ENCODE peak calls at places on chromosomes 11 and 22, in five cellular contexts. N is mesendoderm, V is mesenchymal stem cell, H is fibroblast of lung, D is GM12878. I is an unnamed sample.

GRCh38 chr11:102456381-102456780 is 3.8 kb upstream of the TMEM123 start:
- DNase-seq in N (no peak), V (no peak), H (peak; percentile 80), D (no peak), I (no peak)

GRCh38 chr22:17120281-17120680 is 879 bp downstream of the TMEM121B start:
- DNase-seq in N (peak; percentile 90), V (peak; percentile 42), H (peak; percentile 24), D (no peak), I (peak; percentile 55)

GRCh38 chr11:71447791-71448256 is 369 bp downstream of the DHCR7 start:
- DNase-seq in N (peak; percentile 75), V (peak; percentile 56), H (no peak), D (no peak), I (peak; percentile 48)

GRCh38 chr11:1435820-1436467 is 46.2 kb downstream of the BRSK2 start:
- DNase-seq in N (peak; percentile 30), V (no peak), H (no peak), D (no peak), I (no peak)

GRCh38 chr11:130798801-130799200 is 117.5 kb downstream of the SNX19 start:
- DNase-seq in N (no peak), V (no peak), H (no peak), D (no peak), I (no peak)

GRCh38 chr22:26658671-26659478 is 1.5 kb downstream of the MIAT start:
- DNase-seq in N (peak; percentile 99), V (peak; percentile 92), H (peak; percentile 87), D (no peak), I (peak; percentile 89)

GRCh38 chr11:101127348-101127698 is 2.3 kb downstream of the PGR start:
- DNase-seq in N (peak; percentile 49), V (no peak), H (peak; percentile 6), D (no peak), I (no peak)

GRCh38 chr11:125110506-125110905 is 920 bp downstream of the TMEM218 start:
- DNase-seq in N (peak; percentile 88), V (peak; percentile 18), H (no peak), D (no peak), I (no peak)

GRCh38 chr22:40348025-40348658 is 1.8 kb downstream of the ADSL start:
- DNase-seq in N (peak; percentile 66), V (peak; percentile 68), H (peak; percentile 69), D (no peak), I (peak; percentile 64)

GRCh38 chr11:61833926-61834277 is 5.8 kb downstream of the FADS2 start:
- DNase-seq in N (peak; percentile 57), V (no peak), H (no peak), D (no peak), I (peak; percentile 26)

GRCh38 chr11:115911656-115912055 is 407.4 kb upstream of the CADM1 start:
- DNase-seq in N (no peak), V (no peak), H (no peak), D (no peak), I (no peak)

GRCh38 chr11:17581036-17581731 is 34.1 kb downstream of the OTOG start:
- DNase-seq in N (no peak), V (no peak), H (no peak), D (no peak), I (no peak)

GRCh38 chr11:71060358-71060757 is 192.0 kb downstream of the SHANK2 start:
- DNase-seq in N (no peak), V (no peak), H (no peak), D (no peak), I (no peak)

GRCh38 chr11:79040348-79040747 is 400.5 kb downstream of the TENM4 start:
- DNase-seq in N (no peak), V (peak; percentile 13), H (peak; percentile 84), D (no peak), I (no peak)

GRCh38 chr11:76161261-76161961 is 44.9 kb downstream of the WNT11 start:
- DNase-seq in N (no peak), V (no peak), H (no peak), D (no peak), I (no peak)

DNA sequence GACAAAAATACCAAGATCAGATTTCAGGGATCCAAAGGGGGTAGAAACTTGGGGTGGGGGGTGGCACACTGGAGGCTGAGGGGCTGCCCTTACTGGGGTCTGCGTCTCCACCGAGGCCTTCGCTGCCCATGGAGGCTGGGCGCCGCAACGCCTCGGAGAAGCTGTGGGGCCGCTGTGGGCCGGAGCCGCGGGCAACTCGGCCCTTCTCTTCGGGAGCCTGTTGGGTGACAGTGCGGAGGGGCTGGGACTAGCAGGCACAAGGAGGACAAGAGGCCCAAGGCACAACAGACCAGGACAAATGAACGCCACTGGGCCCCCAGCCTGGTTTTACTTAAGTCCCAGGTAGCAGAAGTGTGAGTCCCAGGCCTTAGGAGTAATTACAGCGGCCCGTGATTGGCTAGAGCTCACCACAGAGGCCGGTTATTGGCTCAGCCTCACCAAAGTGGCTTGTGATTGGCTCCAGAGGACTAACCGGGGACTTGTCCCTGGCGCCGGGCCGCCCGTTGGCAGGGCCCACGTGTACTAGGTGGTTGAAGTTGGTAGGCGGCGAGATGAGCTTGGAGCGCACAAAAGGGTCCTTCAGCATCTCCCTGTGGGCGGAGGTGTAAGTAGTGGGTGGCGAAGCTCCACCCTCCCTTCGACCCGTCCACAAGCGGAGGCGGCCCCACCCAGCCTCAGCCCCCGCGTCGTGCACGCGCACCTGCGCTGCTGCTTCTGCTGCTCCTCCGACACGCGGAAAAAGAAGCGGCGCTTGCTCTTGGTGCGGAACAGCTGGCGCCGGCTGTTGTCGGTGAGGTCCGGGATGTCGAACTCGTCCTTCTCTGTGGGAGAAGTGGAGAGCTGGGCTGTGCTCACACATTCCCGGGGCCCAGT is 16.5 kb upstream of the MEN1 start:
- DNase-seq in N (no peak), V (no peak), H (no peak), D (no peak), I (no peak)
- H3K9ac ChIP-seq in N (no peak overlapping the region), V (no peak overlapping the region), H (no peak overlapping the region), D (no peak overlapping the region), I (no peak overlapping the region)

GRCh38 chr22:30325065-30325720 is 1.5 kb downstream of the TBC1D10A start:
- DNase-seq in N (peak; percentile 32), V (peak; percentile 98), H (peak; percentile 74), D (no peak), I (no peak)
- H3K9ac ChIP-seq in N (no peak overlapping the region), V (peak overlapping the region; percentile 90), H (no peak overlapping the region), D (peak overlapping the region; percentile 63), I (peak overlapping the region; percentile 86)

DNA sequence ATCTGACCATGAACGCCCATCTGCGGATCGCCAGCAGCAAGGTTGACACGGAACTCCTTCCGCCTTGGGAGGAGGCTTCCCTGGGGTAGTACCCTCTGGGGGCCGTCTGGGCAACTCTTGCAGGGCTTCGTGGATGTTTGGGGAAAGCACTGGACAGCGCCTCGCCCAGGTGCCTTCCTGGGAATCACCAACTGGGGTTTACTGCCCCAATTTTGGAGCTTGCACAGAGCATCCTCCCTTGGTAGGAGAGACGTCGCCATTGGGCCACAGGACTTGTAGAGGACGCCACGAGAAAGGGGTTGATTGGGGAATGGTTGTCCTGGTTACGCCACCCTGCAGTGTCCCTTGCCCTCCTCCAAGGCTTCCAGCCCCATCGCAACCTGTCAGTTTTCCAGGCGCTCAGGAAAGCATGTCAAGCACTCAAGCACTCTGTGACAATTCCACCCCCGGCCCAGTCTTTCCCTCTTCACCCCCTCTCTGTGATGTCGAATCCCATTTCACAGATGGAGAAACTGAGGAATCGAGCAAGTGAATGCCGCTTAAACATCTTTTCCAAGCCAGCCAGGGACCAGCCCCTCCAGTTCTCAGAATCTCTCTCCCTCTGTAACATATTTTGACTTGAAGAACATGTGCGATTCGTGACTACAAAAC is 893 bp upstream of the PRDM11 start:
- DNase-seq in N (peak; percentile 92), V (peak; percentile 46), H (peak; percentile 54), D (no peak), I (no peak)
- H3K9ac ChIP-seq in N (peak overlapping the region; percentile 67), V (peak overlapping the region; percentile 96), H (no peak overlapping the region), D (no peak overlapping the region), I (peak overlapping the region; percentile 84)

DNA sequence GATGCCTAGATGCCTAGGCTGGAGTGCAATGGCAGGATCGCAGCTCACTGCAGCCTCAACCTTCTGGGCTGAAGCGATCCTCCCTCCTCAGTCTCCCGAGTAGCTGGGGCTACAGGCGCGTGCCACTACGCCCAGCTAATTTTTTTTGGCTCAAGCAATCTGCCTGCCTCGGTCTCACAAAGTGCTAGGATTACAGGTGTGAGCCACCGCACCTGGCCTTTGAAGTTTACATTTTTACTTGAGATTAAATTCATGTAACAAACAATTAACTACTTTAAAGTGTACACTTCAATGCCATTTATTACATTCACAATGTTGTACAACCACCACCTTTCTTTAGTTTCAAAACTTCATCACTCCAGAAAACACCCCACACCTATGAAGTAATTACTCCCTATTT is 3.5 kb upstream of the FOSL1 start:
- DNase-seq in N (no peak), V (no peak), H (no peak), D (no peak), I (no peak)
- H3K9ac ChIP-seq in N (no peak overlapping the region), V (peak overlapping the region; percentile 78), H (no peak overlapping the region), D (no peak overlapping the region), I (no peak overlapping the region)

DNA sequence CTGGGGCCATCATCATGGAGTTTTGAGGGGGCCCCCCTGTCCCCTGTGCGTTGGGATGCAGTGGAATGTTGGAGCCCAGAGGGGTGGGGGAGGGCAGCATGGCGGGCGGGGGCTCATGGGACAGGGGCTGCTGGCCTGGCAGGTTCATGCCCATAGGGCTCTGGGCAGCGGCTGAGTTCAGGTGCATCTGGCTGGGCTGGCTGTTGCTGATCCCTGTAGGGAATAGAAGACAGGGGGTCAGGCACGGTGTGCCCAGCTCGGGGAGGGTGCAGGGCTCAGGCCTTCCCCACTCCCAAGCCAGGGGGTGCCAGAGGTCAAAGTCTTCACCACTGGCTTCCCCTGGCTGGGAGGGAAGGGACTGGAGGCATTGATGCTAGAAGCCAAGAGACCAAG is 15.6 kb downstream of the CXCR5 start:
- DNase-seq in N (no peak), V (no peak), H (no peak), D (no peak), I (no peak)
- H3K9ac ChIP-seq in N (no peak overlapping the region), V (no peak overlapping the region), H (no peak overlapping the region), D (no peak overlapping the region), I (no peak overlapping the region)

DNA sequence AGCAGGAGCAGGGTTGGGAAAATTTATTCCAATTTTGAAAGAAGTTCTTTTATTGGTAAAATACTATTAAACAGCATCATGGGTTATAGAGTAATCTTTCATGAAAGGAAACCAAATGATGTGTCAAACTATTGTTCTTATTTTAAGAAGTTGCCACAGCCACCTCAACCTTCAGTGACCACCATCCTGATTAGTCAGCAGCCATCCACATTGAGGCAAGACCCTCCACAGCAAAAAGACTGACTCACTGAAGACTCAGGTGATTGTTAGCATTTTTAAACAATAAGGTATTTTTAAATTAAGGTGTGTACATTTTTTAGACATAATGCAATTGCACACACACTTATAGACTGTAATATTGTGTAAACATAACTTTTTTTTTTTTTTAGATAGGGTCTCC is 3.7 kb upstream of the HEPHL1 start:
- DNase-seq in N (no peak), V (no peak), H (no peak), D (no peak), I (no peak)
- H3K9ac ChIP-seq in N (no peak overlapping the region), V (no peak overlapping the region), H (no peak overlapping the region), D (no peak overlapping the region), I (no peak overlapping the region)

GRCh38 chr22:30195245-30196140 is 51.1 kb downstream of the LIF start:
- DNase-seq in N (no peak), V (peak; percentile 100), H (peak; percentile 25), D (no peak), I (no peak)

GRCh38 chr22:30196867-30197336 is 49.7 kb downstream of the LIF start:
- DNase-seq in N (no peak), V (no peak), H (no peak), D (no peak), I (no peak)

GRCh38 chr22:30198152-30198845 is 48.3 kb downstream of the LIF start:
- DNase-seq in N (no peak), V (peak; percentile 40), H (peak; percentile 17), D (no peak), I (peak; percentile 0)

GRCh38 chr22:30197389-30197788 is 49.2 kb downstream of the LIF start:
- DNase-seq in N (no peak), V (no peak), H (no peak), D (no peak), I (no peak)

GRCh38 chr22:30196141-30196866 is 50.3 kb downstream of the LIF start:
- DNase-seq in N (peak; percentile 99), V (peak; percentile 99), H (peak; percentile 100), D (peak; percentile 43), I (peak; percentile 30)
- H3K9ac ChIP-seq in N (no peak overlapping the region), V (peak overlapping the region; percentile 91), H (peak overlapping the region; percentile 70), D (no peak overlapping the region), I (no peak overlapping the region)